ENCODE peak calls at places on chromosomes 1 and 21, in seven cellular contexts. One of them, this sample, is unnamed.

GRCh38 chr1:46183119-46183842 is 7.0 kb upstream of the P3R3URF start:
- DNase-seq in WTC11: no peak
- DNase-seq in AG04449: peak; percentile 89
- DNase-seq in AG09309: peak; percentile 90
- DNase-seq in endothelial cell of umbilical vein: peak; percentile 97
- DNase-seq in SK-N-SH: no peak
- DNase-seq in IMR-90: peak; percentile 95
- DNase-seq in this sample: no peak

GRCh38 chr1:115977481-115978258 is 1.4 kb downstream of the SLC22A15 start:
- DNase-seq in WTC11: no peak
- DNase-seq in AG04449: peak; percentile 5
- DNase-seq in AG09309: peak; percentile 97
- DNase-seq in endothelial cell of umbilical vein: no peak
- DNase-seq in SK-N-SH: no peak
- DNase-seq in IMR-90: no peak
- DNase-seq in this sample: peak; percentile 76

GRCh38 chr1:238660849-238661248 is 725.5 kb upstream of the CHRM3 start:
- DNase-seq in WTC11: no peak
- DNase-seq in AG04449: peak; percentile 51
- DNase-seq in AG09309: no peak
- DNase-seq in endothelial cell of umbilical vein: no peak
- DNase-seq in SK-N-SH: peak; percentile 29
- DNase-seq in IMR-90: peak; percentile 66
- DNase-seq in this sample: no peak

GRCh38 chr1:85330206-85330605 is 53.8 kb upstream of the BCL10 start:
- DNase-seq in WTC11: no peak
- DNase-seq in AG04449: peak; percentile 90
- DNase-seq in AG09309: peak; percentile 83
- DNase-seq in endothelial cell of umbilical vein: peak; percentile 85
- DNase-seq in SK-N-SH: no peak
- DNase-seq in IMR-90: peak; percentile 96
- DNase-seq in this sample: no peak

GRCh38 chr1:39132505-39133339 is 71.8 kb upstream of the MACF1 start:
- DNase-seq in WTC11: peak; percentile 88
- DNase-seq in AG04449: no peak
- DNase-seq in AG09309: no peak
- DNase-seq in endothelial cell of umbilical vein: peak; percentile 97
- DNase-seq in SK-N-SH: peak; percentile 64
- DNase-seq in IMR-90: peak; percentile 57
- DNase-seq in this sample: no peak

GRCh38 chr1:27475707-27476106 is 14.3 kb downstream of the WASF2 start:
- DNase-seq in WTC11: no peak
- DNase-seq in AG04449: no peak
- DNase-seq in AG09309: no peak
- DNase-seq in endothelial cell of umbilical vein: no peak
- DNase-seq in SK-N-SH: no peak
- DNase-seq in IMR-90: no peak
- DNase-seq in this sample: no peak

GRCh38 chr1:36988741-36989193 is 45.5 kb downstream of the GRIK3 start:
- DNase-seq in WTC11: no peak
- DNase-seq in AG04449: no peak
- DNase-seq in AG09309: no peak
- DNase-seq in endothelial cell of umbilical vein: no peak
- DNase-seq in SK-N-SH: no peak
- DNase-seq in IMR-90: no peak
- DNase-seq in this sample: no peak

GRCh38 chr1:150332651-150333290 is 11.4 kb downstream of the PRPF3 start:
- DNase-seq in WTC11: no peak
- DNase-seq in AG04449: no peak
- DNase-seq in AG09309: no peak
- DNase-seq in endothelial cell of umbilical vein: no peak
- DNase-seq in SK-N-SH: no peak
- DNase-seq in IMR-90: no peak
- DNase-seq in this sample: no peak

GRCh38 chr1:173717238-173717637 is 2.5 kb downstream of the KLHL20 start:
- DNase-seq in WTC11: no peak
- DNase-seq in AG04449: no peak
- DNase-seq in AG09309: no peak
- DNase-seq in endothelial cell of umbilical vein: no peak
- DNase-seq in SK-N-SH: no peak
- DNase-seq in IMR-90: no peak
- DNase-seq in this sample: no peak

GRCh38 chr1:227043755-227044154 is 103.7 kb downstream of the COQ8A start:
- DNase-seq in WTC11: no peak
- DNase-seq in AG04449: no peak
- DNase-seq in AG09309: no peak
- DNase-seq in endothelial cell of umbilical vein: no peak
- DNase-seq in SK-N-SH: no peak
- DNase-seq in IMR-90: peak; percentile 77
- DNase-seq in this sample: no peak

GRCh38 chr1:212013672-212014071 is 21.7 kb downstream of the INTS7 start:
- DNase-seq in WTC11: no peak
- DNase-seq in AG04449: no peak
- DNase-seq in AG09309: no peak
- DNase-seq in endothelial cell of umbilical vein: no peak
- DNase-seq in SK-N-SH: no peak
- DNase-seq in IMR-90: no peak
- DNase-seq in this sample: no peak

GRCh38 chr21:36704281-36704957 is 5.5 kb downstream of the SIM2 start:
- DNase-seq in WTC11: no peak
- DNase-seq in AG04449: no peak
- DNase-seq in AG09309: no peak
- DNase-seq in endothelial cell of umbilical vein: no peak
- DNase-seq in SK-N-SH: peak; percentile 49
- DNase-seq in IMR-90: peak; percentile 4
- DNase-seq in this sample: no peak

GRCh38 chr1:76724816-76725215 is 142.5 kb upstream of the ST6GALNAC5 start:
- DNase-seq in WTC11: no peak
- DNase-seq in AG04449: no peak
- DNase-seq in AG09309: no peak
- DNase-seq in endothelial cell of umbilical vein: no peak
- DNase-seq in SK-N-SH: no peak
- DNase-seq in IMR-90: no peak
- DNase-seq in this sample: no peak

GRCh38 chr1:220113136-220113695 is 19.3 kb downstream of the IARS2 start:
- DNase-seq in WTC11: no peak
- DNase-seq in AG04449: no peak
- DNase-seq in AG09309: no peak
- DNase-seq in endothelial cell of umbilical vein: peak; percentile 40
- DNase-seq in SK-N-SH: peak; percentile 52
- DNase-seq in IMR-90: peak; percentile 20
- DNase-seq in this sample: no peak

GRCh38 chr1:30745156-30745833 is 12.3 kb downstream of the LAPTM5 start:
- DNase-seq in WTC11: no peak
- DNase-seq in AG04449: no peak
- DNase-seq in AG09309: no peak
- DNase-seq in endothelial cell of umbilical vein: no peak
- DNase-seq in SK-N-SH: no peak
- DNase-seq in IMR-90: no peak
- DNase-seq in this sample: no peak

GRCh38 chr1:205945056-205945455 is 1.8 kb upstream of the SLC26A9 start:
- DNase-seq in WTC11: no peak
- DNase-seq in AG04449: no peak
- DNase-seq in AG09309: no peak
- DNase-seq in endothelial cell of umbilical vein: no peak
- DNase-seq in SK-N-SH: no peak
- DNase-seq in IMR-90: no peak
- DNase-seq in this sample: no peak

GRCh38 chr1:167332503-167332902 is 111.8 kb downstream of the POU2F1 start:
- DNase-seq in WTC11: no peak
- DNase-seq in AG04449: peak; percentile 1
- DNase-seq in AG09309: no peak
- DNase-seq in endothelial cell of umbilical vein: peak; percentile 21
- DNase-seq in SK-N-SH: no peak
- DNase-seq in IMR-90: peak; percentile 36
- DNase-seq in this sample: no peak

GRCh38 chr1:97013904-97014303 is 292.3 kb downstream of the PTBP2 start:
- DNase-seq in WTC11: no peak
- DNase-seq in AG04449: no peak
- DNase-seq in AG09309: peak; percentile 11
- DNase-seq in endothelial cell of umbilical vein: peak; percentile 93
- DNase-seq in SK-N-SH: no peak
- DNase-seq in IMR-90: peak; percentile 76
- DNase-seq in this sample: no peak

GRCh38 chr1:78547081-78547480 is 56.3 kb downstream of the PTGFR start:
- DNase-seq in WTC11: no peak
- DNase-seq in AG04449: no peak
- DNase-seq in AG09309: no peak
- DNase-seq in endothelial cell of umbilical vein: no peak
- DNase-seq in SK-N-SH: no peak
- DNase-seq in IMR-90: no peak
- DNase-seq in this sample: no peak

GRCh38 chr1:25028910-25029599 is 99.0 kb upstream of the RUNX3 start:
- DNase-seq in WTC11: no peak
- DNase-seq in AG04449: no peak
- DNase-seq in AG09309: no peak
- DNase-seq in endothelial cell of umbilical vein: no peak
- DNase-seq in SK-N-SH: no peak
- DNase-seq in IMR-90: no peak
- DNase-seq in this sample: no peak

GRCh38 chr1:84960371-84960770 is 36.5 kb downstream of the MCOLN2 start:
- DNase-seq in WTC11: no peak
- DNase-seq in AG04449: peak; percentile 91
- DNase-seq in AG09309: peak; percentile 52
- DNase-seq in endothelial cell of umbilical vein: no peak
- DNase-seq in SK-N-SH: no peak
- DNase-seq in IMR-90: peak; percentile 72
- DNase-seq in this sample: no peak

GRCh38 chr21:16587141-16587570 is 857.4 kb downstream of the USP25 start:
- DNase-seq in WTC11: no peak
- DNase-seq in AG04449: no peak
- DNase-seq in AG09309: peak; percentile 39
- DNase-seq in endothelial cell of umbilical vein: peak; percentile 85
- DNase-seq in SK-N-SH: peak; percentile 48
- DNase-seq in IMR-90: peak; percentile 65
- DNase-seq in this sample: no peak

GRCh38 chr1:71490432-71490831 is 409.6 kb upstream of the ZRANB2 start:
- DNase-seq in WTC11: no peak
- DNase-seq in AG04449: no peak
- DNase-seq in AG09309: no peak
- DNase-seq in endothelial cell of umbilical vein: no peak
- DNase-seq in SK-N-SH: no peak
- DNase-seq in IMR-90: peak; percentile 63
- DNase-seq in this sample: no peak

GRCh38 chr1:5637171-5637570 is 355.1 kb downstream of the NPHP4 start:
- DNase-seq in WTC11: no peak
- DNase-seq in AG04449: no peak
- DNase-seq in AG09309: no peak
- DNase-seq in endothelial cell of umbilical vein: no peak
- DNase-seq in SK-N-SH: peak; percentile 48
- DNase-seq in IMR-90: no peak
- DNase-seq in this sample: no peak
- TF ChIP-seq CTCF in WTC11: no peak
- TF ChIP-seq CTCF in AG04449: no peak
- TF ChIP-seq CTCF in AG09309: peak; percentile 28
- TF ChIP-seq CTCF in endothelial cell of umbilical vein: no peak
- TF ChIP-seq CTCF in SK-N-SH: no peak
- TF ChIP-seq CTCF in IMR-90: no peak
- TF ChIP-seq CTCF in this sample: peak; percentile 31

DNA sequence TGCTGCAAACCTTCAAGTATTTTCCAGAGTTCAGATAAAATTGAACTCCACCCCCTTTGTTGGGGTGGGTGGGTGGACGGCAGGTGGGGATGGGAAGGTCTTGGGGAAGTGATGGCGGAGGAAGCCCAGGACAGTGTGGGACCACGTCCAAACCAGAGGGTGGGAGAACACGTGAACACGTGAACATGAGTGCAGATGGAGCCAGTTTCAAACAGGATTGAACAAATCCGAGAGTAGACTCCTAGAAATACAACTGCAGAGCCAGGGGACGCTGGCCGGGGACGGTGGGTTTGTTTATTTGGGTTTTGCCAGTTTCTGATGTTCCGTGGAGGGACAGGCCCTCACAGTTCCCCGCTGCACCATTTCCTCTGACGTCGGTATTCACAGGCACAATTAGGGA is 2.9 kb downstream of the KRTAP10-2 start:
- DNase-seq in WTC11: no peak
- DNase-seq in AG04449: no peak
- DNase-seq in AG09309: no peak
- DNase-seq in endothelial cell of umbilical vein: no peak
- DNase-seq in SK-N-SH: no peak
- DNase-seq in IMR-90: no peak
- DNase-seq in this sample: no peak
- TF ChIP-seq CTCF in WTC11: no peak
- TF ChIP-seq CTCF in AG04449: no peak
- TF ChIP-seq CTCF in AG09309: no peak
- TF ChIP-seq CTCF in endothelial cell of umbilical vein: no peak
- TF ChIP-seq CTCF in SK-N-SH: no peak
- TF ChIP-seq CTCF in IMR-90: no peak
- TF ChIP-seq CTCF in this sample: no peak

DNA sequence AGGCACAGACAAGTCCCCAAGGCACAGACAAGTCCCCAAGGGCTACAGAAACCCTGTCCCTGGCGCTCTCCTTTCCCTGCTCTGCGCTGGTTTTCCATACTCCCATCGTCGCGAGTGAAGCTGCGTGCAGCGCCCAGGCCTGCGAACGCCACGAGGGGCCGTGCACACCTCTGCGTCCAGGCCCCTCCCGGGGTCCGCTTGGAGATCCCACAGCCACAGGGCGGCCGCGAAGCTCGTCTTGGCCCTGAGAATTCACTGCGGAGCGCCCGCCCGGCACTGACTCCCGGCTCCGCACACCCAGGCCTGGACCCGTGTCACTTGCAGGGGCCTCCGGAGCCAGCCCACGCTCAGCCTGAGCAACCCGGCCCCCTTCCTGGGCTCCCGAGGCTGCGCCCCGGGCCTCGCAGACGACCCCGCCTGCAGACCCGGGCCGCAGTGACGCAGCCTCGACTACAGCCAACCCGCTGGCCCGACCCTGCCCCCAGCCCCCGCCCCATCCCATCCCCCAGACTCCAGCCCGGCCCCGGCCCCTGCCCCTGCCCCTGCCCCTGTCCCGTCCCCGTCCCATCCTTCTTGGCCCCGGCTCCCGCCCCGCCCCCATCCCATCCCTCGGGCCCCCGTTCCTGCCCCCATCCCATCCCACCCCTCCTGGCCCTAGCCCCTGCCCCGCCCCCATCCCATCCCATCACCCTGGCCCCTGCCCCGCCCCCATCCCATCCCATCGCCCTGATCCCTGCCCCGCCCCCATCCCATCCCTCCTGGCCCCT is 841 bp downstream of the POFUT2 start:
- DNase-seq in WTC11: peak; percentile 78
- DNase-seq in AG04449: no peak
- DNase-seq in AG09309: no peak
- DNase-seq in endothelial cell of umbilical vein: peak; percentile 20
- DNase-seq in SK-N-SH: peak; percentile 87
- DNase-seq in IMR-90: peak; percentile 15
- DNase-seq in this sample: no peak
- TF ChIP-seq CTCF in WTC11: no peak
- TF ChIP-seq CTCF in AG04449: no peak
- TF ChIP-seq CTCF in AG09309: no peak
- TF ChIP-seq CTCF in endothelial cell of umbilical vein: no peak
- TF ChIP-seq CTCF in SK-N-SH: no peak
- TF ChIP-seq CTCF in IMR-90: no peak
- TF ChIP-seq CTCF in this sample: no peak

DNA sequence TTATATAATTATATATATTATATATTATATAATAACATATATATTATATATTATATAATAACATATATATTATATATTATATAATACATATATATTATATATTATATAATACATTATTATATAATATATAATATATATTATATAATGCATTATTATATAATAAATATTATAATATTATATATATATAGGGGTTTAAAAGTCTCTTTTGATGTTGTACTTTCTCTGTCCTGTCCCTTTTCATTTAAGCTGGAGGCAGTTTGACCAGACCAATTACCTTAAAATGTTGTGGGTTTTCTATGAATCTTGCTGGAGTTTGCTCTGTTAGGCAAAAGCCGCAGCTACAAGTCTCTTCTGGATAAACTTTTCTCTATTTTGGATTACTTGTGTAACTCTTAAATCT is 22.2 kb upstream of the KIF1B start:
- DNase-seq in WTC11: no peak
- DNase-seq in AG04449: no peak
- DNase-seq in AG09309: no peak
- DNase-seq in endothelial cell of umbilical vein: no peak
- DNase-seq in SK-N-SH: no peak
- DNase-seq in IMR-90: no peak
- DNase-seq in this sample: no peak
- TF ChIP-seq CTCF in WTC11: no peak
- TF ChIP-seq CTCF in AG04449: no peak
- TF ChIP-seq CTCF in AG09309: no peak
- TF ChIP-seq CTCF in endothelial cell of umbilical vein: no peak
- TF ChIP-seq CTCF in SK-N-SH: no peak
- TF ChIP-seq CTCF in IMR-90: no peak
- TF ChIP-seq CTCF in this sample: no peak

This sample was measured in CD14-positive monocyte.